ENCODE peak calls at places on chromosomes 3 and 15, in ten cellular contexts. Z is hippocampal formation; X is cardiac muscle cell; K is uterus; G is ACHN; S is stimulated activated CD4-positive, alpha-beta T cell treated with anti-CD3 and anti-CD28 coated beads, Interleukin-1b, Interleukin-23, amount 100 ng/mL, for 4 hours; R is stimulated activated CD8-positive, alpha-beta memory T cell treated with anti-CD3 and anti-CD28 coated beads, Interleukin-4, amount 100 ng/mL, for 24 hours; O is NCI-H524; V is stomach; J is sciatic nerve. L is an unnamed sample.

GRCh38 chr3:183984337-183984736 is 33.3 kb downstream of the ABCC5 start:
- DNase-seq in R (no peak), Z (no peak), V (no peak), X (no peak), J (no peak), G (no peak), S (no peak), K (no peak), O (no peak), L (no peak)

GRCh38 chr3:160804762-160805161 is 48.7 kb downstream of the PPM1L start:
- DNase-seq in V (peak), O (peak), R (no peak), Z (no peak), J (no peak), X (peak), S (no peak), K (no peak), G (no peak), L (peak)

GRCh38 chr3:73605388-73605787 is 19.4 kb downstream of the PDZRN3 start:
- DNase-seq in J (no peak), X (no peak), S (no peak), Z (no peak), K (peak), G (no peak), V (no peak), R (no peak), O (no peak), L (no peak)

GRCh38 chr15:38563723-38564519 is 693 bp downstream of the RASGRP1 start:
- DNase-seq in J (peak), K (no peak), S (peak), V (peak), G (peak), X (peak), R (peak), O (peak), Z (peak), L (peak)

GRCh38 chr3:180401226-180401625 is 200.7 kb upstream of the TTC14 start:
- DNase-seq in J (no peak), G (no peak), R (no peak), O (peak), K (no peak), S (no peak), Z (no peak), X (no peak), V (no peak), L (no peak)

GRCh38 chr3:16064660-16065414 is 109.6 kb upstream of the GALNT15 start:
- DNase-seq in S (no peak), X (no peak), G (peak), Z (peak), J (peak), R (no peak), K (peak), V (no peak), O (no peak), L (peak)

GRCh38 chr15:62089616-62090015 is 22.8 kb downstream of the C2CD4A start:
- DNase-seq in Z (no peak), K (no peak), S (no peak), J (no peak), G (no peak), O (no peak), R (no peak), X (no peak), V (no peak), L (no peak)

GRCh38 chr3:48650723-48651122 is 12.0 kb downstream of the CELSR3 start:
- DNase-seq in Z (no peak), K (no peak), G (no peak), X (no peak), S (no peak), O (no peak), V (no peak), R (no peak), J (no peak), L (no peak)